ENCODE peak calls at places on chromosomes 5 and 9, in six cellular contexts. S is heart right ventricle, Z is body of pancreas, I is A549, L is mesenchymal stem cell, D is right lobe of liver. N is an unnamed sample. For H3K9me3, the result is how much of the 10 kb centered on the place peaks cover.

GRCh38 chr9:136882109-136882946 is 4.0 kb upstream of the TRAF2 start:
- DNase-seq in I (peak), D (peak), L (peak), Z (peak), S (peak), N (peak)

GRCh38 chr5:74490814-74491213 is 149.7 kb downstream of the ENC1 start:
- DNase-seq in I (no peak), D (no peak), L (no peak), S (no peak), Z (no peak), N (no peak)

GRCh38 chr9:135498381-135499126 is 1.9 kb upstream of the MRPS2 start:
- DNase-seq in D (peak), S (no peak), L (no peak), Z (no peak), I (no peak), N (peak)

GRCh38 chr9:121239071-121239470 is 28.9 kb upstream of the GSN start:
- DNase-seq in Z (no peak), S (no peak), L (no peak), D (no peak), I (no peak), N (no peak)

GRCh38 chr9:33458444-33458843 is 11.1 kb upstream of the AQP3 start:
- DNase-seq in I (peak), Z (no peak), L (no peak), S (no peak), D (no peak), N (no peak)

GRCh38 chr9:111588846-111589245 is 10.6 kb downstream of the PTGR1 start:
- DNase-seq in S (no peak), I (no peak), D (no peak), L (no peak), Z (no peak), N (no peak)

GRCh38 chr9:38298503-38298902 is 94.0 kb upstream of the ALDH1B1 start:
- DNase-seq in I (no peak), S (no peak), D (no peak), Z (no peak), L (no peak), N (no peak)

GRCh38 chr5:53037141-53037859 is 48.1 kb downstream of the ITGA2 start:
- DNase-seq in Z (no peak), I (peak), S (no peak), D (no peak), L (peak), N (no peak)

GRCh38 chr5:19853616-19854240 is 134.3 kb downstream of the CDH18 start:
- DNase-seq in Z (no peak), I (no peak), D (no peak), L (peak), S (no peak), N (no peak)

GRCh38 chr5:132177691-132178149 is 49.9 kb downstream of the P4HA2 start:
- DNase-seq in Z (no peak), L (no peak), I (no peak), D (no peak), S (no peak), N (no peak)

GRCh38 chr5:53482717-53483638 is 2.5 kb downstream of the FST start:
- DNase-seq in D (peak), Z (peak), I (no peak), S (peak), L (peak), N (peak)

GRCh38 chr9:69771775-69772418 is 12.1 kb upstream of the PTAR1 start:
- DNase-seq in L (peak), S (no peak), I (no peak), D (no peak), Z (no peak), N (no peak)

GRCh38 chr9:4836676-4837075 is 43.9 kb downstream of the RCL1 start:
- DNase-seq in Z (no peak), I (no peak), D (no peak), S (no peak), L (no peak), N (no peak)

GRCh38 chr9:131008909-131009618 is at the start of gene LAMC3:
- DNase-seq in I (peak), S (no peak), Z (no peak), L (no peak), D (no peak), N (no peak)

GRCh38 chr5:54867310-54867944 is 118.0 kb downstream of the ESM1 start:
- DNase-seq in I (peak), D (no peak), L (peak), Z (no peak), S (no peak), N (no peak)

GRCh38 chr9:14412778-14413177 is 98.8 kb upstream of the NFIB start:
- DNase-seq in L (no peak), Z (no peak), D (no peak), I (no peak), S (no peak), N (no peak)

GRCh38 chr5:77972545-77973252 is 196.6 kb upstream of the TBCA start:
- DNase-seq in S (no peak), L (no peak), D (no peak), Z (no peak), I (no peak), N (peak)

GRCh38 chr9:95025213-95026170 is 292.0 kb downstream of the FANCC start:
- DNase-seq in D (peak), S (peak), I (no peak), Z (peak), L (peak), N (peak)

GRCh38 chr5:138110266-138110963 is 26.6 kb downstream of the WNT8A start:
- DNase-seq in L (no peak), S (no peak), Z (no peak), I (no peak), D (no peak), N (no peak)

GRCh38 chr5:52956014-52956413 is 33.1 kb upstream of the ITGA2 start:
- DNase-seq in L (no peak), D (no peak), I (no peak), S (no peak), Z (no peak), N (no peak)

GRCh38 chr5:78642701-78643100 is 5.9 kb downstream of the LHFPL2 start:
- DNase-seq in S (no peak), D (no peak), L (no peak), I (no peak), Z (no peak), N (no peak)

GRCh38 chr5:96348536-96348935 is 84.5 kb downstream of the PCSK1 start:
- DNase-seq in D (no peak), S (no peak), I (no peak), Z (no peak), L (no peak), N (no peak)

GRCh38 chr9:134182554-134183219 is 18.3 kb upstream of the RNU6ATAC start:
- DNase-seq in L (peak), D (peak), S (no peak), I (no peak), Z (no peak), N (no peak)

GRCh38 chr9:98879094-98879957 is 64.4 kb upstream of the COL15A1 start:
- DNase-seq in S (no peak), Z (no peak), D (no peak), I (no peak), L (no peak), N (no peak)

GRCh38 chr9:131713016-131713415 is 26.9 kb downstream of the RAPGEF1 start:
- DNase-seq in Z (peak), I (no peak), S (no peak), D (no peak), L (no peak), N (no peak)

GRCh38 chr9:22232971-22233370 is 213.7 kb upstream of the DMRTA1 start:
- DNase-seq in S (no peak), I (no peak), D (no peak), Z (no peak), L (no peak), N (no peak)

GRCh38 chr9:22227986-22228385 is 218.6 kb upstream of the DMRTA1 start:
- DNase-seq in D (no peak), Z (no peak), I (no peak), L (no peak), S (no peak), N (no peak)

GRCh38 chr9:22228542-22228941 is 218.1 kb upstream of the DMRTA1 start:
- DNase-seq in Z (no peak), S (no peak), D (no peak), I (no peak), L (no peak), N (no peak)

DNA sequence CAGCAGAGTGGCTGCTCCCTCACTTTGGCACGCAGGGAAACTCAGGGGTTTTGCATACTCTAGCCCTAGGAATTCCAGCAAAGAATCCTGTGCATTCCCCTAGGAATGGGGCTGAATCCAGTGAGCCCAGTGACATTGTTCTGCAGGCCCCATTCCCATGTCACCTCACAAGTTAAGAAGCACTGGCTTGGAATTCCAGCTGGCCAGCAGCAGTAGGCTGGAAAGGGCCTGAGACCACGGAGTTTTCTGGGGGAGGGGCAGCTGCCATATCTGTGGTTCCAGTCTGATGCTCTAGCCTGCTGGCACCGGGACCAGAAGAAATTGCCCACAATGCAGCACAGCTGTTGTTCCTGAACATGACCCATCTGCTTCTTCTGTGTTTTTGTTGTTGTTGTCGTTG is 217.6 kb upstream of the DMRTA1 start:
- DNase-seq in S (no peak), I (no peak), Z (no peak), L (no peak), D (no peak), N (no peak)
- H3K9me3 ChIP-seq in S (under half), I (half or more), Z (under half), L (under half), D (under half), N (under half)

DNA sequence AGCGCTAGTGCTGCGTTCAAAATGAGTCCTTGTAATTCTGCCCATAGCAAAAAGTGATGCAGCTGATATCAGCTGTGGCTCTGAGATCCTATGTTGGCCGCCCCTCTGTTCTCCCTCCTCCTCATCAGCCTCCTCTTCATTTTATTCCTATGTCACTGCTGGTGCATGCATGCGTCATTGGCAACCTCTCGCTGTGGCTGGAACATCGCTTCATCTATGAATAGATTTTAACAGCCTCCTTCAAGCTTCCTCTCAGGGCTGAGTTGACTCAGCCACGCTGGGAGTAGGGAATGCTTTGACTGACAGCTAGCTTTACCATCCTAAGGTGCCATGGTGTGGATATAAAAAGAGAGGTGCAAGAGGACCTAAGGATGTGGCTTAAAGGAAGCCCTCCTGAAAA is 303.5 kb downstream of the PLK2 start:
- DNase-seq in L (peak), Z (no peak), S (peak), D (no peak), I (no peak), N (peak)
- H3K27ac ChIP-seq in L (no peak), Z (no peak), S (no peak), D (no peak), I (no peak), N (no peak)

GRCh38 chr9:129487658-129488483 is 133.0 kb downstream of the C9orf50 start:
- DNase-seq in L (peak), I (no peak), S (peak), Z (peak), D (peak), N (peak)

GRCh38 chr9:129491486-129491855 is 129.4 kb downstream of the C9orf50 start:
- DNase-seq in I (no peak), S (peak), Z (peak), L (no peak), D (peak), N (peak)

GRCh38 chr9:129490583-129491485 is 130.1 kb downstream of the C9orf50 start:
- DNase-seq in S (peak), D (no peak), Z (no peak), I (no peak), L (peak), N (no peak)

GRCh38 chr9:129487307-129487657 is 133.6 kb downstream of the C9orf50 start:
- DNase-seq in I (no peak), S (no peak), Z (no peak), L (peak), D (no peak), N (peak)

DNA sequence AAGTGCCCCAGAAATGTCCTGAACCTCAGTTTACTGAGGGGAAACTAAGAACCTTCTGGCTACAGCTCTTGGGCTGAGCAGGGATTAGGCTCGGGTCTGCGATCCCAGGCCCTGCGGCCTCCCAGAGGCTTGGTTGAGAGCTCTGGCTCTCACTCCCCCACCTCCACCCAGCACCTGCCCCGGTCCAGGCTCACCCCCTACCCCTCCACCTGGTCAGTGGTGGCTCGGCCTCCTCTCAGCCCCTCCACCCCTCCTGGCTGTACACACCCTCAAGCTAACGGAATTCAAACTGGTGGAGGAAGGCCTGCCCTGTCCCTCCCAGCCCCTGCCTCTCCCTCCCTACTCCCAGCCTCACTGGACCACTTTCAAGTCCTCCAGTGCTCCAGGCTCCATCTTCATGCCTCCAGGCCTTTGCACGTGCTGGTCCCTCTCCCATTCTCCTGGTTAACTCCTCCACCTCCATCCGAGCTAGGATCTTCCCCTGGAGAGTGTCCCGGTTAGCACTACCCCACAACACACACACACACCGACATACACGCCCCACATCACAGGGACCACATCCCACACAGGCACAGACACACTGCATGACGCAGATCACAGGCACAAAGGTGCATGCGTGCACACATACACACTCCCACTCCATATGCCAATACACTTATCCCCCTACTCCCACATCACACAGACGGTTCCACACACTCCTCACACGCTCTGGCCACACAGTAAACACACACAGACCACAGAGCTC is 130.9 kb downstream of the C9orf50 start:
- DNase-seq in D (no peak), I (no peak), L (peak), Z (no peak), S (peak), N (peak)
- H3K4me3 ChIP-seq in D (peak), I (peak), L (no peak), Z (no peak), S (peak), N (peak)

DNA sequence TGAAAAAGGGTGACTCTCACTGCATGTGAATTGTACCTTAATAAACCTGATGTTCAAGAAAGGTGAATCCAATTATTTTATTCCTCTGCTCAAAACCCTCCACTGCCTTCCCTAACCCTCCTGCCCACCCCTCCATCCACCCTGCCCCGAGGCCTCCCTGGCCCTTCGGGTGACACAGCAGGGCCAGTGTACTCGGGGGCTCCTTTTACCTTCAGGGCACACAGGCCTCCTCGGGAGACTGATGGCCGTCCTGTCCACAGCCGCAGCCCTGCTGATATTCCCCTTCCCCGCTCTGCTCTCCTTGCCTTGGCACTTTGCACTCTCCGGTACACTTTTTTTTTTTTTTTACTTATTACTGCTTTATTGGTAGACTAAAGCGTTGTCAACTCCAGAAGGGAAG is 234.0 kb downstream of the CACNA1B start:
- DNase-seq in S (no peak), D (no peak), Z (no peak), I (no peak), L (no peak), N (no peak)
- H3K9me3 ChIP-seq in S (under half), D (under half), Z (under half), I (under half), L (under half), N (under half)

GRCh38 chr5:149935431-149935901 is 9.1 kb downstream of the PDE6A start:
- DNase-seq in I (no peak), D (no peak), L (no peak), S (no peak), Z (no peak), N (peak)
- H3K27ac ChIP-seq in I (peak), D (no peak), L (no peak), S (no peak), Z (no peak), N (no peak)

DNA sequence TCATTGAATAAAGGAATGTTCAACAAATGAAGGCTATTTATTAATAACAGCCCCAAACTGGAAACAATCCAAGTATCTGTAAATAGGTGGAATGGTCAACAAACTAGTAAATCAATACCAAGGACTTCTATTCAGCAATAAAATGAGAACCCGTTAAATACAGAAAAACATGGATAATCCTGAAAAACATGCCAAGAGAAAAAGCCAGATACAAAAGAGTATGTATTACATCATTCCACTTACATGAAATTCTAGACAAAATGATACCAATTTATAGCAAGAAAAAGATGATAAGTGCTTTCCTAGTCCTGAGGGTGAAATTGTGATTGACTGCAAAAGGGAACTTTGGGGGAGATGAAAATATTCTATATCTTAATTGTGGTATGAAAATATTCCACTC is 3.1 kb downstream of the PJA2 start:
- DNase-seq in S (no peak), I (no peak), D (no peak), L (no peak), Z (no peak), N (no peak)
- H3K4me3 ChIP-seq in S (no peak), I (no peak), D (no peak), L (no peak), Z (no peak), N (no peak)